ENCODE peak calls at places on chromosomes 5 and 9, in five cellular contexts. One of them, this sample, is unnamed.

GRCh38 chr9:93821307-93821703 is 133.8 kb downstream of the BARX1 start:
- DNase-seq in heart left ventricle: no peak
- DNase-seq in endothelial cell of umbilical vein: no peak
- DNase-seq in lung: no peak
- DNase-seq in cardiac fibroblast: no peak
- DNase-seq in this sample: no peak

GRCh38 chr5:129991780-129992179 is 87.5 kb downstream of the CHSY3 start:
- DNase-seq in lung: no peak
- DNase-seq in heart left ventricle: no peak
- DNase-seq in cardiac fibroblast: no peak
- DNase-seq in endothelial cell of umbilical vein: no peak
- DNase-seq in this sample: no peak

GRCh38 chr5:151040211-151040747 is 19.9 kb downstream of the GPX3 start:
- DNase-seq in heart left ventricle: no peak
- DNase-seq in cardiac fibroblast: peak
- DNase-seq in lung: no peak
- DNase-seq in endothelial cell of umbilical vein: no peak
- DNase-seq in this sample: no peak

GRCh38 chr5:36978196-36978595 is 101.6 kb downstream of the NIPBL start:
- DNase-seq in heart left ventricle: no peak
- DNase-seq in endothelial cell of umbilical vein: no peak
- DNase-seq in lung: no peak
- DNase-seq in cardiac fibroblast: no peak
- DNase-seq in this sample: no peak

GRCh38 chr9:3732077-3733038 is 206.6 kb upstream of the RFX3 start:
- DNase-seq in endothelial cell of umbilical vein: peak
- DNase-seq in lung: peak
- DNase-seq in cardiac fibroblast: peak
- DNase-seq in heart left ventricle: peak
- DNase-seq in this sample: no peak

GRCh38 chr5:98458726-98459125 is 314.7 kb upstream of the RGMB start:
- DNase-seq in endothelial cell of umbilical vein: no peak
- DNase-seq in cardiac fibroblast: peak
- DNase-seq in heart left ventricle: no peak
- DNase-seq in lung: no peak
- DNase-seq in this sample: no peak

GRCh38 chr9:98146101-98146991 is 27.3 kb upstream of the TRIM14 start:
- DNase-seq in endothelial cell of umbilical vein: no peak
- DNase-seq in lung: peak
- DNase-seq in heart left ventricle: no peak
- DNase-seq in cardiac fibroblast: peak
- DNase-seq in this sample: no peak

GRCh38 chr9:126474201-126474765 is 139.4 kb upstream of the LMX1B start:
- DNase-seq in endothelial cell of umbilical vein: peak
- DNase-seq in heart left ventricle: no peak
- DNase-seq in lung: no peak
- DNase-seq in cardiac fibroblast: peak
- DNase-seq in this sample: no peak

GRCh38 chr5:122093861-122094650 is 16.0 kb upstream of the LOX start:
- DNase-seq in lung: no peak
- DNase-seq in cardiac fibroblast: peak
- DNase-seq in endothelial cell of umbilical vein: no peak
- DNase-seq in heart left ventricle: no peak
- DNase-seq in this sample: no peak

GRCh38 chr5:176489077-176489476 is 40.9 kb downstream of the FAF2 start:
- DNase-seq in heart left ventricle: no peak
- DNase-seq in endothelial cell of umbilical vein: no peak
- DNase-seq in cardiac fibroblast: no peak
- DNase-seq in lung: no peak
- DNase-seq in this sample: no peak

GRCh38 chr5:6377582-6378127 is 692 bp downstream of the MED10 start:
- DNase-seq in cardiac fibroblast: peak
- DNase-seq in endothelial cell of umbilical vein: peak
- DNase-seq in lung: no peak
- DNase-seq in heart left ventricle: no peak
- DNase-seq in this sample: no peak

GRCh38 chr5:133196441-133197085 is 144.8 kb downstream of the HSPA4 start:
- DNase-seq in cardiac fibroblast: no peak
- DNase-seq in lung: no peak
- DNase-seq in endothelial cell of umbilical vein: no peak
- DNase-seq in heart left ventricle: no peak
- DNase-seq in this sample: no peak

DNA sequence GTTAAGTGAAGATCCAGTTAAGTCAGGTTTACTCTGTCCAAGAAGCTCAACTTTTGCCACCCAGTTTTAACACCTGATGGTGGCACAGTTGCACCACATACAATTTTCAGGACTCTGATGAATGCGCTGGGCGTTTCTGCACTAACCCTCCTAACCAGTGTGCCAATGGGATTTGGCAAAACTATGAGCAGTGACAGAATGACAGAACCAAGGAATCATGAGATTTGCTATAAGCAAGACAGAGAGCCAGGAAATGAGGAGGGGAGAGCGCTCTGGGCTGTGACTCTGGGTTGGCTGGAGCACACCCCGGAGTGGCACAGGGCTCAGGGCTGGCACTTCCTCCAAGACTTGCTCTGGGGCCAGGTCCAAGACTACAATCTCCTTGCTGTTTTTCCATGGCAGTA is 84.1 kb downstream of the SH3PXD2B start:
- DNase-seq in heart left ventricle: no peak
- DNase-seq in lung: no peak
- DNase-seq in cardiac fibroblast: no peak
- DNase-seq in endothelial cell of umbilical vein: no peak
- DNase-seq in this sample: no peak
- TF ChIP-seq CTCF in heart left ventricle: no peak
- TF ChIP-seq CTCF in lung: no peak
- TF ChIP-seq CTCF in cardiac fibroblast: no peak
- TF ChIP-seq CTCF in endothelial cell of umbilical vein: no peak
- TF ChIP-seq CTCF in this sample: no peak

GRCh38 chr5:83729389-83729788 is 8.7 kb upstream of the HAPLN1 start:
- DNase-seq in cardiac fibroblast: no peak
- DNase-seq in heart left ventricle: no peak
- DNase-seq in endothelial cell of umbilical vein: no peak
- DNase-seq in lung: no peak
- DNase-seq in this sample: no peak

GRCh38 chr5:83726912-83727311 is 6.3 kb upstream of the HAPLN1 start:
- DNase-seq in cardiac fibroblast: no peak
- DNase-seq in endothelial cell of umbilical vein: no peak
- DNase-seq in lung: no peak
- DNase-seq in heart left ventricle: no peak
- DNase-seq in this sample: no peak

DNA sequence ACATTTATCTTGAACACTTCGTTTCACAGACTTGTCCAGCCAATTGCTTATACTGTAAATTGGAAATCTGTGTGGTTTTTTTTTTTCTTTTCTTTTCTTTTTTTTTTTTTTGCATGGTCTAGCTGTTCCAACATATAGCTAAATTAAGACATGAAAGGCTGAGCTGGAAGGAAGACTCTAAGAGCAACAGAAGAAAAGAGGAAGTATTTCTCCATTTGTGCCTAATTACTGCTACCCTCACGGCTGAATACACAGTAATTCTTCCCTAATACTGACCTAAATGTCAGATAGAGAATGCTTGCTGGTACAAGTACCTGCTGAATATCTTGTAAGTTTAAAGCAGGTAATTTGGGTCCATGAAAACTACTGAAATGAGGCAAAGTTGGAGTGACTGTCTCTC is 11.0 kb upstream of the HAPLN1 start:
- DNase-seq in heart left ventricle: no peak
- DNase-seq in cardiac fibroblast: no peak
- DNase-seq in lung: no peak
- DNase-seq in endothelial cell of umbilical vein: no peak
- DNase-seq in this sample: no peak
- TF ChIP-seq CTCF in heart left ventricle: no peak
- TF ChIP-seq CTCF in cardiac fibroblast: no peak
- TF ChIP-seq CTCF in lung: no peak
- TF ChIP-seq CTCF in endothelial cell of umbilical vein: no peak
- TF ChIP-seq CTCF in this sample: no peak

DNA sequence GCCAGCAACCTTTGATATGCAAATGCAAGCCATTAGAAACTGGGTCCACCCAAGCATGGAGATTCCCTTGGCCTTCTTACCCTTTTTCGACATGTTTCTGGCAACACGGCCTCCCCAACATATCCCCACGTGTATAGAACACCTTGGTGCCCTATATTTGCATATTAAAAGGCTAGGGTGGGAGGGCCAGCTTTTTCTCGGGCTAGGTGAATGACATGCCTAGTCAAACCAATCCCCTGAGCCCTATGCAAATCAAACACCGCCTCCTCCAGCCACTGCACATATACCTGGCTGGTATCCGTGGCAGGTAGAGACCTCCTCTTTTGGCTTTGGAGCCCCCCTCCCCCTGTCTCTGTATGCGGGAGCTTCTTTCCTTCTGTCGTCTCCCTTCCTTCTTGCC is 55.7 kb upstream of the ZFR start:
- DNase-seq in heart left ventricle: no peak
- DNase-seq in lung: no peak
- DNase-seq in cardiac fibroblast: no peak
- DNase-seq in endothelial cell of umbilical vein: no peak
- DNase-seq in this sample: no peak
- TF ChIP-seq CTCF in heart left ventricle: no peak
- TF ChIP-seq CTCF in lung: no peak
- TF ChIP-seq CTCF in cardiac fibroblast: no peak
- TF ChIP-seq CTCF in endothelial cell of umbilical vein: no peak
- TF ChIP-seq CTCF in this sample: no peak

DNA sequence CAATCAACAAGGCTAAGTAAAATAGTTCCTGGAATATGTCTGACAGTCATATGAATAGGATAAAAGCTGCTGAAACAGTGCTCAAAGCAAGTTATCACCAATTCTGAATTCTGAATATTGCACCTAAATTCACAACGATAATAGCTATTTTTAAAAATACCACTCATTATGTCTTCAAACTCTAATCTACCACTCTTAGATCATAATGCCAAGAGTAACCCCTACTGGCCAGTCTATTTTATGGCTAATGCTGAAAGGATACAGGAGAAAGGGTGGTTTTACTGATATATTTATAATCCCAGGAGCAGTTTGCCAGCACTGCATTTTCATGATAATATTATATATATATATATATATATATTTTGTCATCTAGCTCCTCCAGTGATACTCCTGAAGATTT is 232.8 kb downstream of the PDE4D start:
- DNase-seq in lung: no peak
- DNase-seq in endothelial cell of umbilical vein: peak
- DNase-seq in cardiac fibroblast: peak
- DNase-seq in heart left ventricle: no peak
- DNase-seq in this sample: no peak
- TF ChIP-seq CTCF in lung: no peak
- TF ChIP-seq CTCF in endothelial cell of umbilical vein: peak
- TF ChIP-seq CTCF in cardiac fibroblast: peak
- TF ChIP-seq CTCF in heart left ventricle: peak
- TF ChIP-seq CTCF in this sample: no peak

This sample was measured in omental fat pad.